ENCODE peak calls at places on chromosome 5, in seven cellular contexts. One of them, this sample, is unnamed.

GRCh38 chr5:83922699-83923098 is 202.0 kb upstream of the HAPLN1 start:
- DNase-seq in activated CD4-positive, CD25-positive, alpha-beta regulatory T cell treated with anti-CD3 and anti-CD28 coated beads, Interleukin-2, amount 50 U/mL, for 16 hours: no peak
- DNase-seq in thyroid gland: no peak
- DNase-seq in HCEC 1CT: no peak
- DNase-seq in iPS-NIHi11: no peak
- DNase-seq in ELR: no peak
- DNase-seq in fibroblast of lung: no peak
- DNase-seq in this sample: no peak

GRCh38 chr5:167639761-167640160 is 651.7 kb upstream of the WWC1 start:
- DNase-seq in activated CD4-positive, CD25-positive, alpha-beta regulatory T cell treated with anti-CD3 and anti-CD28 coated beads, Interleukin-2, amount 50 U/mL, for 16 hours: no peak
- DNase-seq in thyroid gland: no peak
- DNase-seq in HCEC 1CT: peak; percentile 72
- DNase-seq in iPS-NIHi11: no peak
- DNase-seq in ELR: peak; percentile 59
- DNase-seq in fibroblast of lung: peak; percentile 65
- DNase-seq in this sample: no peak

GRCh38 chr5:139104577-139105271 is 93.4 kb downstream of the SIL1 start:
- DNase-seq in activated CD4-positive, CD25-positive, alpha-beta regulatory T cell treated with anti-CD3 and anti-CD28 coated beads, Interleukin-2, amount 50 U/mL, for 16 hours: no peak
- DNase-seq in thyroid gland: peak; percentile 66
- DNase-seq in HCEC 1CT: peak; percentile 75
- DNase-seq in iPS-NIHi11: no peak
- DNase-seq in ELR: peak; percentile 15
- DNase-seq in fibroblast of lung: peak; percentile 96
- DNase-seq in this sample: peak; percentile 22

GRCh38 chr5:130747556-130747955 is 417.5 kb downstream of the HINT1 start:
- DNase-seq in activated CD4-positive, CD25-positive, alpha-beta regulatory T cell treated with anti-CD3 and anti-CD28 coated beads, Interleukin-2, amount 50 U/mL, for 16 hours: no peak
- DNase-seq in thyroid gland: no peak
- DNase-seq in HCEC 1CT: no peak
- DNase-seq in iPS-NIHi11: no peak
- DNase-seq in ELR: no peak
- DNase-seq in fibroblast of lung: no peak
- DNase-seq in this sample: no peak

GRCh38 chr5:40043916-40044315 is 619.1 kb upstream of the DAB2 start:
- DNase-seq in activated CD4-positive, CD25-positive, alpha-beta regulatory T cell treated with anti-CD3 and anti-CD28 coated beads, Interleukin-2, amount 50 U/mL, for 16 hours: no peak
- DNase-seq in thyroid gland: no peak
- DNase-seq in HCEC 1CT: peak; percentile 3
- DNase-seq in iPS-NIHi11: no peak
- DNase-seq in ELR: peak; percentile 36
- DNase-seq in fibroblast of lung: no peak
- DNase-seq in this sample: no peak

GRCh38 chr5:158203256-158203655 is 344.3 kb upstream of the CLINT1 start:
- DNase-seq in activated CD4-positive, CD25-positive, alpha-beta regulatory T cell treated with anti-CD3 and anti-CD28 coated beads, Interleukin-2, amount 50 U/mL, for 16 hours: no peak
- DNase-seq in thyroid gland: no peak
- DNase-seq in HCEC 1CT: no peak
- DNase-seq in iPS-NIHi11: no peak
- DNase-seq in ELR: no peak
- DNase-seq in fibroblast of lung: no peak
- DNase-seq in this sample: no peak

GRCh38 chr5:140351609-140352334 is 5.4 kb upstream of the HBEGF start:
- DNase-seq in activated CD4-positive, CD25-positive, alpha-beta regulatory T cell treated with anti-CD3 and anti-CD28 coated beads, Interleukin-2, amount 50 U/mL, for 16 hours: peak; percentile 57
- DNase-seq in thyroid gland: peak; percentile 44
- DNase-seq in HCEC 1CT: peak; percentile 55
- DNase-seq in iPS-NIHi11: peak; percentile 59
- DNase-seq in ELR: peak; percentile 86
- DNase-seq in fibroblast of lung: peak; percentile 50
- DNase-seq in this sample: peak; percentile 69

GRCh38 chr5:45410304-45410995 is 285.7 kb downstream of the HCN1 start:
- DNase-seq in activated CD4-positive, CD25-positive, alpha-beta regulatory T cell treated with anti-CD3 and anti-CD28 coated beads, Interleukin-2, amount 50 U/mL, for 16 hours: no peak
- DNase-seq in thyroid gland: no peak
- DNase-seq in HCEC 1CT: peak; percentile 11
- DNase-seq in iPS-NIHi11: no peak
- DNase-seq in ELR: no peak
- DNase-seq in fibroblast of lung: no peak
- DNase-seq in this sample: no peak

GRCh38 chr5:94908889-94909480 is 290.5 kb downstream of the SLF1 start:
- DNase-seq in activated CD4-positive, CD25-positive, alpha-beta regulatory T cell treated with anti-CD3 and anti-CD28 coated beads, Interleukin-2, amount 50 U/mL, for 16 hours: no peak
- DNase-seq in thyroid gland: no peak
- DNase-seq in HCEC 1CT: peak; percentile 55
- DNase-seq in iPS-NIHi11: peak; percentile 27
- DNase-seq in ELR: peak; percentile 64
- DNase-seq in fibroblast of lung: peak; percentile 20
- DNase-seq in this sample: peak; percentile 37

GRCh38 chr5:176438959-176439757 is 9.0 kb upstream of the FAF2 start:
- DNase-seq in activated CD4-positive, CD25-positive, alpha-beta regulatory T cell treated with anti-CD3 and anti-CD28 coated beads, Interleukin-2, amount 50 U/mL, for 16 hours: no peak
- DNase-seq in thyroid gland: no peak
- DNase-seq in HCEC 1CT: peak; percentile 71
- DNase-seq in iPS-NIHi11: no peak
- DNase-seq in ELR: peak; percentile 92
- DNase-seq in fibroblast of lung: peak; percentile 76
- DNase-seq in this sample: peak; percentile 63

GRCh38 chr5:67310169-67310568 is 113.6 kb upstream of the CD180 start:
- DNase-seq in activated CD4-positive, CD25-positive, alpha-beta regulatory T cell treated with anti-CD3 and anti-CD28 coated beads, Interleukin-2, amount 50 U/mL, for 16 hours: no peak
- DNase-seq in thyroid gland: no peak
- DNase-seq in HCEC 1CT: no peak
- DNase-seq in iPS-NIHi11: no peak
- DNase-seq in ELR: no peak
- DNase-seq in fibroblast of lung: no peak
- DNase-seq in this sample: no peak

GRCh38 chr5:149118463-149118862 is 22.8 kb upstream of the ABLIM3 start:
- DNase-seq in activated CD4-positive, CD25-positive, alpha-beta regulatory T cell treated with anti-CD3 and anti-CD28 coated beads, Interleukin-2, amount 50 U/mL, for 16 hours: no peak
- DNase-seq in thyroid gland: no peak
- DNase-seq in HCEC 1CT: no peak
- DNase-seq in iPS-NIHi11: no peak
- DNase-seq in ELR: peak; percentile 44
- DNase-seq in fibroblast of lung: no peak
- DNase-seq in this sample: no peak

This sample was measured in HFFc6.